ENCODE peak calls at places on chromosomes 2 and 18, in seven cellular contexts. L is lower lobe of right lung, X is PC-3, I is suprapubic skin, A is right lobe of liver, K is brain microvascular endothelial cell, H is A549. B is an unnamed sample.

GRCh38 chr2:218743072-218743471 is 32.4 kb downstream of the TTLL4 start:
- DNase-seq in H (no peak), I (no peak), A (no peak), K (no peak), L (no peak), X (no peak), B (no peak)

GRCh38 chr18:63508634-63509033 is 31.9 kb downstream of the SERPINB5 start:
- DNase-seq in A (no peak), I (no peak), K (no peak), L (no peak), H (no peak), X (no peak), B (no peak)

GRCh38 chr2:71226391-71226964 is 425 bp downstream of the PAIP2B start:
- DNase-seq in X (peak), L (peak), H (no peak), I (peak), K (no peak), A (peak), B (no peak)

GRCh38 chr18:76486600-76486999 is 8.4 kb downstream of the ZNF516 start:
- DNase-seq in A (no peak), I (no peak), L (no peak), H (no peak), K (no peak), X (no peak), B (no peak)

GRCh38 chr2:160068906-160069305 is 6.5 kb upstream of the PLA2R1 start:
- DNase-seq in L (no peak), A (no peak), X (no peak), K (no peak), I (no peak), H (no peak), B (no peak)

GRCh38 chr2:85741811-85742507 is 11.8 kb upstream of the ATOH8 start:
- DNase-seq in K (peak), A (peak), I (peak), H (peak), L (peak), X (peak), B (peak)

GRCh38 chr18:46199515-46200147 is 95.4 kb downstream of the HAUS1 start:
- DNase-seq in I (no peak), L (no peak), H (peak), K (peak), X (peak), A (no peak), B (no peak)

GRCh38 chr2:172931256-172931894 is 144.3 kb upstream of the MAP3K20 start:
- DNase-seq in I (no peak), H (no peak), L (no peak), A (no peak), K (peak), X (peak), B (no peak)

GRCh38 chr2:10895231-10895630 is 16.5 kb upstream of the KCNF1 start:
- DNase-seq in L (no peak), H (no peak), A (no peak), K (no peak), I (peak), X (no peak), B (no peak)

GRCh38 chr18:31920326-31920725 is 22.6 kb downstream of the TRAPPC8 start:
- DNase-seq in K (no peak), L (no peak), I (no peak), A (no peak), H (no peak), X (no peak), B (no peak)

GRCh38 chr18:74328196-74328595 is 12.6 kb downstream of the C18orf63 start:
- DNase-seq in I (no peak), X (no peak), K (no peak), A (no peak), L (no peak), H (no peak), B (no peak)

GRCh38 chr18:52200891-52201663 is 138.9 kb upstream of the DCC start:
- DNase-seq in L (no peak), X (no peak), K (no peak), H (no peak), A (no peak), I (no peak), B (no peak)

GRCh38 chr2:118568682-118569081 is 278.8 kb downstream of the EN1 start:
- DNase-seq in X (no peak), H (no peak), K (no peak), L (no peak), I (no peak), A (no peak), B (no peak)

GRCh38 chr2:127081826-127082633 is 24.9 kb downstream of the BIN1 start:
- DNase-seq in I (no peak), X (no peak), K (no peak), H (no peak), A (no peak), L (no peak), B (no peak)

DNA sequence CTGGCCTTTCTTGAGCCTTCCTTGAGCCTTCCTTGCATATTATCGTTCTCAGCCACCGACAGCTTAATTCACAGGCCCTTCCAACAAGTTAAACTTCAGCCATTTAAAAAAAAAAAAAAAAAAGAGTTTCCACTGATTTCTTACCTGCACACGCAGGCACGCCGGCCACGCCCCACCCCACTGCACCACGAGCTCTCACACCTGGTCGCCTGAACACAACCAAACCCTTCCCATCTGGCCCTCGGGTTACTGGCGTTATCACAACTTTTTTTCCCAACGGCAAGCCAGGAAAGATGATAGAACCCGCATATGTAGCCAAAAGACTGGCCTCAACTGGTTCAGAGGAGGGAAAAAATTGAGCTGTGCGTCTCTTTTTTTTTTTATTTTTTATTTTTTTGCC is 23.2 kb downstream of the BCL11A start:
- DNase-seq in X (no peak), A (no peak), H (no peak), I (no peak), K (no peak), L (no peak), B (no peak)
- H3K4me3 ChIP-seq in X (no peak), A (no peak), H (no peak), I (peak), K (no peak), L (no peak), B (no peak)

DNA sequence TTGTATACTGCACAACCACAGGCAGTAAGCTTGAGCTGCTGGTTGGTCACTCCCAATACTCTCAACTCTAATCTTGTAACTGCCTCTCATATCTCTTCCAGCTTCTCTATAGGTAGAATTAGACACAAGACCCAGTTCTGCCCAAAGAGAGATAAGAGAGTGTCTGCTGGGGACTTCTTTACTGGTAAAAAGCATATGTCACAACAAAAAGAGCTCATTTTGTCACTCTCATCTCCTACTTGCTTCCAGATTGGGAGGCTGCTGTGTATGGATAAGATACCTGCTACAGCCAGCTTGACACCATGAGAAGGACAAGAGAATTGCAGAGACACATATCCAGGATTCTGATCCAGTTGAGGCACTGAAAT is 165.2 kb downstream of the PTH2R start:
- DNase-seq in I (no peak), A (no peak), X (no peak), H (no peak), L (no peak), K (no peak), B (no peak)
- TF ChIP-seq CTCF in I (no peak), A (no peak), X (no peak), H (no peak), L (no peak), K (no peak), B (no peak)

GRCh38 chr2:173989160-173989885 is 24.1 kb upstream of the SP3 start:
- DNase-seq in K (no peak), I (no peak), H (no peak), X (no peak), A (no peak), L (no peak), B (no peak)
- H3K4me3 ChIP-seq in K (no peak), I (no peak), H (no peak), X (no peak), A (no peak), L (no peak), B (no peak)

DNA sequence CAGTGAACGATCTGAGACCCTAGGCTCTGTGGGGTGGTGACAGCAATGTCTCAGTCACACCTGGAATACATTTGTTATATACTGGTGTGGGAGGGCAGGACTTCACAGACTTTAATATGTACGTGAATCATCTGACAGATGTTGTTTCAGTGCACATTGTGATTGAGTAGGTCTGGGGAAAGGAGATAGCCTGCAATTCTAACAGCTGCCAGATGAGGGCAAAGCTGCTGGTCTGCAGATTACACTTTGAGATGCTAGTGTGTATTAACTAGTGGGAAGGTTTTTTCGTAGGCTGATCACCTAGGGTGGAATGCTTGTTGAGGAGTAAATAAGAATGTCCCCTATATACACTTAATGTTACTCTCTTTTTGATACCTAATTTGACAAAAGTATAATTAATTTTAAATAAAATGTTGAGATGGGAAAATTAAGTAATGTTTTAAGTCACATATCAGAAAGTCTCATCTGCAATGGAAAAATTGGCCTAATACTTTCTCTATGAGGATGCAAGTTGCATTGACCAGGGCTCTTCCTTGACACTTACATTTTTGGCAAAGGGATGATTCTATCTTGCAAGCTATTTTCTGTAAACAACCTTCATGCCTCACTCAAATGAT is 496.9 kb upstream of the HNMT start:
- DNase-seq in K (peak), L (no peak), H (peak), X (peak), A (no peak), I (no peak), B (no peak)
- TF ChIP-seq CTCF in K (peak), L (peak), H (peak), X (peak), A (peak), I (no peak), B (peak)

DNA sequence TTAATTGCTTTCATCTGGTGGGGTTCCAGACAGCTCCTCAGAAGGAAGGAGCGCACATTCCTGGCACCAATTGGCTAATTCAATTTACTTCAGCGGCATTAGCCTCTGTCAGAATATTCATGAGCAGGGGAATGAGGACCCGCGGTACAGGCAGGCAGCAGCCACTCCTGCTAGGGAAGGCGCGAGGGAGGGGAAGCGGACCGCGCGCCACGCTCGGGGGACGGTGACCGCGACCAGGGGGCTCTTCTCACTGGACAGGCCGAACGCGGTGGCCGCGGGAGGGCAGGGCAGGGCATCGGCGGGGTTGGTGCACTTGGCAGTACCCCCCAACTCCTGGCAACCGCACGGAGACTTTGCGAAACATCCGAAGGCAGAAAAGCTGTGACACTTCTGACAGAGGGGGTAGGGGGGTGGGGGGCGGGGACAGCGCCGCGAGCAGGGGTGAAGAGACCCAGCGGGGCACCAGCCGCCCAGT is at the start of gene CDH20:
- DNase-seq in A (no peak), L (no peak), I (no peak), H (no peak), X (no peak), K (no peak), B (no peak)
- H3K4me3 ChIP-seq in A (no peak), L (peak), I (peak), H (no peak), X (no peak), K (peak), B (peak)

DNA sequence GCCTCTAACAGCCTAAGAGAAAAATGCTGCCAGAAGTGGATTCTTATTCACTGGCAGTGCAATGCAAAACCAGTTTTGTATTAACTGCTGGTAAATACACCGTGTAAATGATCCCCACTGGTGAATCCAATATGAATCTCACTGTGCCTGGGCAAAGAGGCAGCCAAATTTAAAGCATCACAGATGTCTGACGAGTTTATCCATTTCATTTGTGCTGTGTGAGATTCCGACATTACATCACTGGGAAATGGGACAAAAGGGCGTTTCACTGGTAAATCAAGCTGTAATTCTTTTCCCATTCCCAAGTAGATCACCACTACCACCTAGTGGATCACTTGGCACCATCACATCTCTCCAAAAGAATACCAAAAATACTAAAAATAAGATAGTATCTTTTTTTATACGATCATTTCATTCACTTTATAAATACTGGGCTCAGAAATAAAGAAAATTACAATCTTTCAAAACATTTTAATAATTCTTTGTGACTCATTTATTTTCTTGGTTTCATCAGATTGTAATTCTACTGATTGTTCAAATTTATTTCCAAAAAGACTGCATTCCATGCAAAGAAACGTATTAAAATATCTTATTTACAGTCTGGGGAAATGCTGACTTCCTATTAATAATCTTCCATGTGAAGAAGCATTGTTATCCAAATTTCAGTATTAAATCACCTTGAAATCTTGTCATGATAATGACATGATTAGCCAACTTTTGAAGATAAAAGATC is 125.6 kb downstream of the GRB14 start:
- DNase-seq in H (peak), A (no peak), K (peak), I (no peak), X (peak), L (no peak), B (peak)
- TF ChIP-seq CTCF in H (peak), A (peak), K (peak), I (no peak), X (peak), L (peak), B (peak)

DNA sequence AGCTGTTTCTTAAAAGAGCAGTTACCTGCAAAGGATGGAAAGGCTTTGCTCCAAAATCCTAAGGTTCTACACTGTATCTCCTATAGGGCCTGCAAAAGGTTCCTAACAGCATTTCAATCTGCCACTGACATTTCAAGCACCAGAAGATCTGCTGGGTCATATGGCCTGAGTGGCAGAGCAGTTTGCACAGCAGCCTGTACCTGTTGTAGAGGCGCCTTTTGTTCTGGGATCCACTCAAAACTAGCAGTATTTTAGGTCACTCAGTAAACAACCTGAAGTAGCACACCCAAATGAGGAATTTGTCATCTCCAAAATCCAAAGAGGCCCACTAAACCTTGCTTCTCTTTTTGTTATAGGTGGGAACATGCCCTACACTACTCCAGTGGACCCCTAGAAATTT is 6.2 kb downstream of the FAM210A start:
- DNase-seq in I (no peak), L (no peak), H (no peak), X (peak), A (no peak), K (no peak), B (no peak)
- H3K4me3 ChIP-seq in I (no peak), L (no peak), H (no peak), X (no peak), A (no peak), K (no peak), B (no peak)

GRCh38 chr2:55428258-55428657 is 8.6 kb upstream of the CCDC88A start:
- DNase-seq in I (no peak), A (no peak), L (no peak), X (peak), K (no peak), H (no peak), B (no peak)

GRCh38 chr2:55437515-55438390 is 18.1 kb upstream of the CCDC88A start:
- DNase-seq in X (no peak), K (no peak), H (no peak), I (no peak), A (no peak), L (no peak), B (no peak)

GRCh38 chr2:55430536-55430935 is 10.9 kb upstream of the CCDC88A start:
- DNase-seq in H (no peak), L (no peak), A (no peak), I (no peak), X (no peak), K (no peak), B (no peak)

DNA sequence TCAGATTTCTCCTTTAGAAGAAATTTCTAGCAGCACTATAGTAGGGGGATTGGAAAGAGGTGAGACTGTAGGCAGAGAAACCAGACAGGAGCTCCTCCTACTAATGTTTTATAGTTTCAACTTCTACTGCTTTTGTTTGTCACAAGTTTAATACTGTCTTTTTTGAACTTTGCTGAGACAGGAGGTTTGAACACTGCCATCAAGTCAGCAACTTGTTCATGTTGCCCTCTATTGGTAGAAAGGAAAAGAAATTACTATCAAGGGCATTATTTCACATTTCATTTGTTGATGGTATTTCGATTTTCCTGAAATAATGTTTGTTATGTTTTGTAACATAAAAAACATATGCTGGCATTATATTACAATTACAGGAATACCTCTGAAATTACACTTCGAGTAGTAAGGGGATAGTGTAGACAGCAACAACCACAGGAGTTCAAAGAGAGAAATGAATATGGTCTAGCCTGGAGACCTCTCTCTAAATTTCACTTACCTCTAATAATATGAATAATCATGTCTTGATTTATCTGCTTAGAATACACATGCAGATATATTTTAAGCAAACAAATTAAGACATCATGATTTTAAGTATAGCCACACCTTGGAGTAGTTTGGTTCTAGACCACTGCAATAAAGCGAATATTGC is 12.4 kb upstream of the CCDC88A start:
- DNase-seq in K (no peak), X (peak), I (no peak), A (no peak), H (peak), L (no peak), B (no peak)
- TF ChIP-seq CTCF in K (peak), X (peak), I (peak), A (peak), H (peak), L (peak), B (peak)

DNA sequence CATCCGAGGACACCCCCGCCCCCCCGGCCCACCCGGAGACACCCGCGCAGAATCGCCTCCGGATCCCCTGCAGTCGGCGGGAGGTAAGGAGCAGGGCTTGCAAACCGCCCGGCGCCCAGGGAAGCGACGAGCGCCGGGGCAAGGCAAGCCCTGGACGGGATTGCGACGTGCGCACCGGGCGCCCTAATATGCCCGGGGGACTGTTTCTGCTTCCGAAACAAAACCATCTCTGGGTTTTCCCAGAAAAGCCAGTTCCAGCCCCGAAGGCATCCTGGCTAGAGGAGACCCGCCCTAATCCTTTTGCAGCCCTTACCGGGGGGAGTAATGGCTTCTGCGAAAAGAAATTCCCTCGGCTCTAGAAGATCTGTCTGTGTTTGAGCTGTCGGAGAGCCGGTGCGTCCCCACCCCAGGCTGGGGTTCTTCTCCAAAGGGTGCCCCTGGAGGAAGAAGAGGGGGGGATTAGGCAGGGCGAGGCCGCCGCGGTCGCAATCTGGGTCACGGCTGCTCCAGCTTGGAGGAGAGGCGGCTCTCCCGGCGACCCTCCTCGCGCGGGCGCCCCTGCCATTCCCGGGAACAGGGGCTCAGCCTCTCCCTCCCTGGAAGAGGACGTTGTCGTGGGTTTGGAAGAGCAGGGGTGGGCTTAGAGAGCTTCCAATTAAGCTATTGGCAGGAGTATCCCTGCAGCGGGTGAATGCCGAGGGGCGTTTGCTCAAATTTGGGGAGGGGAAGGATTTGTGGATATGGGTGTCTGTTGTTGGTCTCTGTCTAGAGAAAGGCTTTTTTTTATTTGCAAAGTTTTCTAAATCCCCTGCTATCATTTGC is 522 bp downstream of the MYCN start:
- DNase-seq in I (peak), H (peak), L (no peak), A (peak), X (no peak), K (no peak), B (no peak)
- H3K4me3 ChIP-seq in I (peak), H (peak), L (peak), A (peak), X (no peak), K (no peak), B (no peak)